ENCODE peak calls at places on chromosomes 7 and 10, in eight cellular contexts. N is amniotic stem cell; R is lung microvascular endothelial cell; P is effector CD4-positive, alpha-beta T cell; L is T follicular helper cell; G is uterus; J is SW480; H is iPS-NIHi11. I is an unnamed sample.

GRCh38 chr7:139482122-139482521 is 1.4 kb downstream of the KLRG2 start:
- DNase-seq in H (no peak), N (no peak), J (no peak), L (no peak), R (no peak), P (no peak), G (no peak), I (no peak)

GRCh38 chr10:101273330-101273729 is 44.1 kb upstream of the LBX1 start:
- DNase-seq in L (no peak), R (no peak), N (no peak), G (no peak), J (no peak), P (no peak), H (no peak), I (no peak)

GRCh38 chr10:133350283-133350949 is 3.2 kb downstream of the PRAP1 start:
- DNase-seq in G (no peak), P (no peak), H (no peak), L (no peak), R (no peak), N (no peak), J (no peak), I (no peak)

GRCh38 chr7:76294344-76295024 is 8.0 kb upstream of the HSPB1 start:
- DNase-seq in G (peak; percentile 99), L (no peak), R (peak; percentile 95), H (peak; percentile 56), J (peak; percentile 74), N (peak; percentile 87), P (no peak), I (peak; percentile 81)

GRCh38 chr10:15879058-15879457 is 18.8 kb upstream of the MINDY3 start:
- DNase-seq in N (peak; percentile 0), R (peak; percentile 55), G (no peak), H (peak; percentile 48), J (peak; percentile 38), P (no peak), L (no peak), I (no peak)

GRCh38 chr10:30228638-30229037 is 120.4 kb downstream of the MTPAP start:
- DNase-seq in L (no peak), G (no peak), R (peak; percentile 19), P (no peak), N (no peak), H (no peak), J (no peak), I (no peak)

GRCh38 chr10:124942317-124943169 is 620 bp downstream of the ZRANB1 start:
- DNase-seq in R (no peak), H (no peak), P (no peak), L (no peak), G (no peak), J (no peak), N (no peak), I (no peak)

GRCh38 chr10:119896937-119897336 is 4.4 kb downstream of the SEC23IP start:
- DNase-seq in G (peak; percentile 28), R (peak; percentile 37), H (no peak), N (no peak), J (no peak), L (no peak), P (no peak), I (peak; percentile 44)

GRCh38 chr7:50531401-50531906 is 33.8 kb downstream of the DDC start:
- DNase-seq in L (no peak), N (no peak), G (no peak), H (no peak), P (no peak), R (peak; percentile 15), J (peak; percentile 93), I (peak; percentile 88)

GRCh38 chr10:104304927-104305326 is 33.3 kb downstream of the ITPRIP start:
- DNase-seq in J (no peak), H (no peak), P (no peak), R (peak; percentile 26), N (no peak), G (no peak), L (no peak), I (no peak)

GRCh38 chr10:96548589-96548988 is 34.9 kb upstream of the TLL2 start:
- DNase-seq in L (no peak), R (no peak), J (no peak), P (no peak), H (no peak), G (peak; percentile 21), N (no peak), I (no peak)

GRCh38 chr7:82229164-82229563 is 214.4 kb downstream of the CACNA2D1 start:
- DNase-seq in L (no peak), G (no peak), P (no peak), H (no peak), R (no peak), J (no peak), N (no peak), I (no peak)

GRCh38 chr7:132469681-132470080 is 106.6 kb downstream of the PLXNA4 start:
- DNase-seq in P (no peak), G (no peak), H (no peak), J (no peak), L (no peak), R (peak; percentile 35), N (no peak), I (no peak)

GRCh38 chr10:73182568-73182967 is 14.6 kb downstream of the FAM149B1 start:
- DNase-seq in R (no peak), L (no peak), N (no peak), G (no peak), J (no peak), P (no peak), H (no peak), I (no peak)

GRCh38 chr10:37737336-37737735 is 120.1 kb downstream of the ZNF248 start:
- DNase-seq in G (no peak), L (no peak), J (no peak), R (no peak), H (no peak), N (no peak), P (no peak), I (no peak)

GRCh38 chr7:18590259-18590658 is 94.7 kb downstream of the HDAC9 start:
- DNase-seq in N (no peak), G (no peak), P (no peak), L (no peak), R (no peak), H (no peak), J (no peak), I (no peak)

GRCh38 chr7:130966246-130967009 is 232.4 kb upstream of the KLF14 start:
- DNase-seq in R (no peak), H (no peak), N (no peak), P (no peak), G (no peak), L (no peak), J (peak; percentile 57), I (no peak)

GRCh38 chr10:116815641-116816415 is 33.5 kb upstream of the ENO4 start:
- DNase-seq in N (no peak), G (no peak), H (no peak), R (no peak), L (no peak), P (no peak), J (no peak), I (no peak)

GRCh38 chr10:21464134-21464533 is 61.3 kb downstream of the SKIDA1 start:
- DNase-seq in J (no peak), N (no peak), G (no peak), P (no peak), L (no peak), H (no peak), R (peak; percentile 24), I (no peak)

GRCh38 chr7:80699030-80699638 is 60.7 kb downstream of the CD36 start:
- DNase-seq in J (peak; percentile 72), H (peak; percentile 39), N (peak; percentile 20), R (peak; percentile 56), L (no peak), G (no peak), P (no peak), I (no peak)

GRCh38 chr7:50595538-50596102 is 30.4 kb upstream of the DDC start:
- DNase-seq in H (peak; percentile 56), N (no peak), L (no peak), G (peak; percentile 54), J (peak; percentile 55), P (no peak), R (peak; percentile 64), I (peak; percentile 36)

GRCh38 chr7:94509264-94509878 is at the start of gene CASD1:
- DNase-seq in R (peak; percentile 6), G (peak; percentile 60), N (no peak), P (peak; percentile 42), J (peak; percentile 61), L (peak; percentile 38), H (no peak), I (peak; percentile 38)

GRCh38 chr10:129168660-129169059 is 298.4 kb upstream of the MGMT start:
- DNase-seq in R (no peak), G (no peak), H (no peak), P (no peak), N (no peak), J (no peak), L (no peak), I (no peak)

GRCh38 chr10:52387744-52388143 is 73.7 kb downstream of the DKK1 start:
- DNase-seq in H (no peak), J (no peak), N (no peak), L (no peak), P (no peak), G (no peak), R (peak; percentile 61), I (peak; percentile 58)

GRCh38 chr10:98852686-98853085 is 383.0 kb downstream of the HPSE2 start:
- DNase-seq in P (no peak), G (no peak), L (no peak), R (no peak), H (peak; percentile 18), N (no peak), J (peak; percentile 9), I (no peak)

GRCh38 chr10:101208543-101208942 is 20.7 kb downstream of the LBX1 start:
- DNase-seq in R (no peak), P (no peak), J (no peak), H (no peak), L (no peak), N (no peak), G (no peak), I (no peak)

GRCh38 chr10:30502266-30503058 is 68.5 kb downstream of the MAP3K8 start:
- DNase-seq in N (no peak), G (no peak), P (peak; percentile 26), H (peak; percentile 25), R (no peak), L (no peak), J (no peak), I (no peak)

GRCh38 chr7:76023002-76023401 is 24.8 kb downstream of the STYXL1 start:
- DNase-seq in L (no peak), G (no peak), R (peak; percentile 24), P (no peak), J (no peak), N (no peak), H (peak; percentile 38), I (no peak)

GRCh38 chr7:132666076-132666775 is 90.0 kb upstream of the PLXNA4 start:
- DNase-seq in L (no peak), H (no peak), R (peak; percentile 17), J (no peak), N (no peak), P (no peak), G (no peak), I (no peak)

GRCh38 chr7:1271046-1271445 is 38.4 kb downstream of the UNCX start:
- DNase-seq in R (no peak), P (no peak), J (no peak), G (no peak), L (no peak), H (no peak), N (no peak), I (no peak)

GRCh38 chr10:121444515-121444914 is 153.7 kb downstream of the FGFR2 start:
- DNase-seq in P (no peak), L (no peak), J (no peak), R (no peak), N (no peak), G (no peak), H (no peak), I (no peak)

GRCh38 chr7:115293628-115294236 is 371.8 kb downstream of the MDFIC start:
- DNase-seq in R (no peak), H (no peak), N (no peak), G (no peak), J (no peak), P (no peak), L (no peak), I (no peak)

GRCh38 chr7:130960208-130960988 is 226.4 kb upstream of the KLF14 start:
- DNase-seq in R (peak; percentile 95), L (no peak), N (peak; percentile 99), H (no peak), J (peak; percentile 84), G (no peak), P (peak; percentile 49), I (peak; percentile 61)

GRCh38 chr7:33109758-33110238 is 594 bp upstream of the RP9 start:
- DNase-seq in H (no peak), J (peak; percentile 76), G (no peak), L (no peak), R (peak; percentile 12), N (no peak), P (no peak), I (no peak)

I was measured in Calu3.